ENCODE peak calls at places on chromosomes 11 and 22, in six cellular contexts. X is ovary, S is mammary epithelial cell, U is HCT116, R is coronary artery, V is colonic mucosa. W is an unnamed sample.
A peak's percentile ranks its signal among the peaks of the same experiment; 100 is the strongest.

GRCh38 chr11:75654314-75654713 is 14.5 kb downstream of the MAP6 start:
- DNase-seq in R (no peak), S (peak; percentile 93), V (no peak), U (no peak), X (no peak), W (no peak)

GRCh38 chr22:37343343-37343742 is 61.0 kb downstream of the CYTH4 start:
- DNase-seq in S (no peak), V (no peak), R (no peak), X (no peak), U (no peak), W (no peak)

GRCh38 chr11:69463181-69463891 is 18.1 kb upstream of the LINC01488 start:
- DNase-seq in U (no peak), X (no peak), S (no peak), V (no peak), R (no peak), W (peak; percentile 55)

GRCh38 chr11:119094816-119095065 is 6.9 kb downstream of the DPAGT1 start:
- DNase-seq in U (no peak), R (peak; percentile 93), X (peak; percentile 81), V (peak; percentile 80), S (peak; percentile 76), W (no peak)

GRCh38 chr11:129252621-129253020 is 60.5 kb upstream of the ARHGAP32 start:
- DNase-seq in X (no peak), V (no peak), U (no peak), R (no peak), S (no peak), W (no peak)

GRCh38 chr22:39176067-39176621 is 23.7 kb upstream of the CBX7 start:
- DNase-seq in U (no peak), R (peak; percentile 81), S (no peak), V (no peak), X (peak; percentile 77), W (no peak)

GRCh38 chr11:723120-723883 is 17.3 kb downstream of the EPS8L2 start:
- DNase-seq in U (no peak), X (no peak), V (peak; percentile 62), R (no peak), S (peak; percentile 32), W (no peak)

GRCh38 chr22:45964372-45964771 is 12.6 kb downstream of the WNT7B start:
- DNase-seq in R (no peak), X (no peak), U (no peak), V (no peak), S (no peak), W (no peak)

GRCh38 chr11:41246399-41246745 is 213.1 kb downstream of the LRRC4C start:
- DNase-seq in X (no peak), R (no peak), V (no peak), S (no peak), U (no peak), W (no peak)

DNA sequence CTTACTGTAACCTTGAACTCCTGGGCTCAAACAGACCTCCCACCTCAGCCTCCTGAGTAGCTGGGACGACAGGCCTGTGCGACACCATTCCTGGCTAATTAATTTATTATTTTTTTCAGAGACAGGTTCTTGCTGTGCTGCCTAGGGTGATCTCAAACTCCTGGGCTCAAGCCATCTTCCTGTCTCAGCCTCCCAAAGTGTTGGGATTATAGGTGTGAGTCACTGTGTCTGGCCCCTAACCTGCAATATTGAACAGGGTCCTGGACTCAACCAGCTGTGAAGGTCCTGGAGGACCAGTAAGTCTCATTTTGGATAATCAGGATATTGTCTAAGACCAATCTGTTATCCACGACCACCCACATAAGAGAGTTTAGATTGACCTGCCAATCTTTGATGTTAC is 15.2 kb downstream of the CCDC134 start:
- DNase-seq in X (no peak), U (no peak), R (no peak), V (no peak), S (no peak), W (no peak)
- H3K27ac ChIP-seq in X (no peak overlapping the region), U (no peak overlapping the region), R (no peak overlapping the region), V (no peak overlapping the region), S (no peak overlapping the region), W (no peak overlapping the region)

GRCh38 chr22:42613869-42614268 is 814 bp downstream of the POLDIP3 start:
- DNase-seq in R (no peak), V (no peak), U (no peak), X (no peak), S (peak; percentile 45), W (no peak)

GRCh38 chr22:42617155-42617983 is 2.7 kb upstream of the POLDIP3 start:
- DNase-seq in S (no peak), R (no peak), X (no peak), U (no peak), V (no peak), W (no peak)

GRCh38 chr22:42612336-42612735 is 2.3 kb downstream of the POLDIP3 start:
- DNase-seq in S (no peak), V (no peak), U (no peak), X (no peak), R (no peak), W (no peak)

GRCh38 chr22:42615092-42615859 is 593 bp upstream of the POLDIP3 start:
- DNase-seq in V (peak; percentile 92), R (peak; percentile 93), U (peak; percentile 99), S (peak; percentile 100), X (peak; percentile 82), W (peak; percentile 99)

DNA sequence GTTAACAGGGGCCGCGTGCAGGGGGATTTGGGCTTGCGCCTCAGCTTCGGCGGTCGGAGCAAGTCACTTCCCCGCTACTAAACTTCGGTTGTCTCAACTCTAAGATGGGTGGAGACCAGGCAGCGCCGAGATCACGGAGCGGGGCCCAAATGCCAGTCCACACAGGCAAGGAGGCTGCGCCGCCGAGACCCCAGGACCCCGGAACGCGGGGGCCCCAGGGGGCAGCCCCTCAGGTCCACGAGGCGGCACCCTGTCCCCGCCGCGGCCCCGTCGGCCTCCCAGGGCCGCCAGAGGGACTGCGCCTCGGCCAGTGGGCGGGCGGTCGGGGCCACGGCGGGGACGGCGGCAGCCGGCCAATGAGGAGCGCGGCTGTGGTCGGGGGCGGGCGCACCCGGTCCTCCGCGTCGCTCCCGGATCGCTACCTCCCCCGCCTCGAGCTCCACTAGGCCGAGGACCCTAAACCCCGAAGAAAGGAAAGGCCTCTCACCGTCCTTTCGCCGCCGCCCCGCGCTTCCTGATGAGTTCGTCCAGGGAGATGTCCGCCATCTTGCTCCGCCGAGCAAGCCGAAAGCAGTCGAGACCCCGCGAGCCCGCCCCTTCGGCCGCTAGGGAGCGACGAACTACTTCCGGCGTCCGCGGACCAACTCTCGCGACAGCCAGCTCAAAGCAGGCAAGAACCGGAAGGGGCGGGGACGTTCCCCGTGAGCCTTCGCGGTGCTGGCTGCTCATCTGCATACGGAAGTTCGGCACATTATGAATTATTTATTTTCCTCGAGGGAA is at the start of gene POLDIP3:
- DNase-seq in S (peak; percentile 95), X (peak; percentile 99), U (peak; percentile 96), R (peak; percentile 100), V (peak; percentile 99), W (peak; percentile 97)
- TF ChIP-seq CTCF in S (no peak), X (no peak), U (no peak), R (peak; percentile 12), V (peak; percentile 24), W (peak; percentile 31)

DNA sequence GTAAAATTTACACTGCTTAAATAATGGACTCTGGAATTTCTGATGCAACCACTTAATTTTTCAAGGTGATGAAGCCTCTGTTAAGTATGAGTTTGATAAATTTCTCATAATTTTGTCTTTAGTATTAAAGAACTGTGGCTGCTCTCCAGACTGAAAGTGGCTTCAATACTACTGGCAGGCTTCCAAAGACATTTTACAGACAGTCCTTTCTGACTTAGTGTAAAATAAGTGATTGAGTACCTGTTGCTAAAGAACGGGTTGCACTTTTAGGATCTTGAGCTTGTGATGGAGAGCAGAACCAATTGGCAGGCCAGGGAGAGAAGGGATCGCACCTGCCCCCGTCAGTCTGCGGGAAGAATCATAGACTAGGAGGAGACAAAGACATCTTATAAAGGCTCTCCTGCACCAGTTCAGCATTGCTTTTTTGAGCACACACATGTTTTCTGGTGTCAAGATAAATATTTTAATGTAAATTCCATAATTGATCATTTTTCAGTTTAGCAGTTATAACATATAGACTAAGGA is 4.4 kb downstream of the NCAM1 start:
- DNase-seq in S (no peak), U (no peak), X (no peak), R (no peak), V (no peak), W (no peak)
- H3K27ac ChIP-seq in S (no peak overlapping the region), U (no peak overlapping the region), X (no peak overlapping the region), R (no peak overlapping the region), V (no peak overlapping the region), W (no peak overlapping the region)

GRCh38 chr11:84260862-84261261 is 974.7 kb upstream of the CCDC90B start:
- DNase-seq in R (no peak), S (no peak), U (no peak), X (no peak), V (no peak), W (no peak)

GRCh38 chr11:84250834-84251613 is 964.9 kb upstream of the CCDC90B start:
- DNase-seq in S (no peak), V (no peak), X (no peak), U (no peak), R (no peak), W (no peak)

GRCh38 chr11:84255483-84255882 is 969.3 kb upstream of the CCDC90B start:
- DNase-seq in R (no peak), X (no peak), U (no peak), S (no peak), V (no peak), W (no peak)

GRCh38 chr11:84261707-84262106 is 975.5 kb upstream of the CCDC90B start:
- DNase-seq in R (no peak), S (no peak), X (no peak), V (no peak), U (no peak), W (no peak)

DNA sequence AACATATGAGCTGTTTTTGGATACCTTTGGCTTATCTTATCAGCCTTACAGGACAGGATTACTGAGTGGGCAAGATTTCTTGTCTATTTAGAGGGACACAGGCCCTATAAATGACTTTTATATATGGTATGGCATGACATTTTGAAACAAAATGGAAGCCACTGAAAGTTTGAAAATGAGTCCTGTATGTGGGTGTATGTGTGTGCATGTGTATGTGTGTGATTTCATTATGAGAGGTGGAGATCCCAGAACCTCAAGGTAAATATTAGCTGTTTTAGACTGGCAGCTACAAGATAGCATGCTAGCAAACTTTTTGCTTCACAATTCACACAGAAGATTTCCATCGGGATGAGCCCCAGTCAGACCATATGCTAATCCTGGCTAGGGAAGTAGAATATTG is 970.5 kb upstream of the CCDC90B start:
- DNase-seq in S (no peak), U (no peak), V (no peak), X (no peak), R (no peak), W (no peak)
- TF ChIP-seq CTCF in S (no peak), U (no peak), V (no peak), X (no peak), R (no peak), W (no peak)